ENCODE peak calls at places on chromosomes 12 and 14, in five cellular contexts. N is AML-193; L is stimulated activated CD4-positive, alpha-beta T cell treated with anti-CD3 and anti-CD28 coated beads, Interleukin-15, amount 100 ng/mL, for 1 hour; Y is kidney; R is iPS DF 6.9. S is an unnamed sample.
A peak's percentile ranks its signal among the peaks of the same experiment; 100 is the strongest.

GRCh38 chr14:100239840-100240724 is 1.1 kb downstream of the YY1 start:
- DNase-seq in N (peak; percentile 80), Y (peak; percentile 95), R (no peak), L (peak; percentile 74), S (peak; percentile 80)

GRCh38 chr12:123427036-123427769 is 9.3 kb downstream of the RILPL2 start:
- DNase-seq in R (no peak), N (no peak), Y (no peak), L (no peak), S (no peak)

GRCh38 chr12:116171549-116171948 is 105.9 kb downstream of the MED13L start:
- DNase-seq in L (no peak), R (no peak), N (no peak), Y (no peak), S (no peak)

GRCh38 chr12:112381421-112381897 is 772 bp downstream of the HECTD4 start:
- DNase-seq in Y (peak; percentile 75), R (no peak), L (no peak), N (no peak), S (peak; percentile 44)

GRCh38 chr12:46089414-46090162 is 99.2 kb upstream of the SCAF11 start:
- DNase-seq in N (no peak), Y (no peak), L (no peak), R (no peak), S (no peak)

GRCh38 chr12:57096099-57096572 is 7.2 kb downstream of the NAB2 start:
- DNase-seq in L (no peak), N (no peak), Y (peak; percentile 13), R (no peak), S (no peak)

GRCh38 chr14:64248689-64249088 is 45.5 kb downstream of the ESR2 start:
- DNase-seq in R (no peak), N (no peak), Y (no peak), L (no peak), S (no peak)

GRCh38 chr14:37844614-37845013 is 249.2 kb downstream of the TTC6 start:
- DNase-seq in R (no peak), N (no peak), L (no peak), Y (no peak), S (no peak)

GRCh38 chr12:29382251-29382650 is 1.3 kb upstream of the ERGIC2 start:
- DNase-seq in R (no peak), L (no peak), Y (no peak), N (no peak), S (no peak)

GRCh38 chr12:132308311-132309161 is 20.9 kb downstream of the GALNT9 start:
- DNase-seq in R (no peak), N (no peak), L (no peak), Y (peak; percentile 70), S (no peak)

GRCh38 chr12:54215990-54216579 is 27.3 kb upstream of the SMUG1 start:
- DNase-seq in R (no peak), N (no peak), Y (no peak), L (no peak), S (no peak)

GRCh38 chr14:39563361-39563760 is 131.1 kb upstream of the FBXO33 start:
- DNase-seq in L (no peak), R (no peak), N (no peak), Y (no peak), S (no peak)

GRCh38 chr14:36507847-36508417 is 12.1 kb downstream of the NKX2-1 start:
- DNase-seq in N (no peak), L (no peak), R (no peak), Y (no peak), S (no peak)

GRCh38 chr14:69573841-69574265 is 818 bp downstream of the CCDC177 start:
- DNase-seq in R (no peak), Y (no peak), N (no peak), L (no peak), S (no peak)

GRCh38 chr12:57766464-57767311 is at the start of gene CYP27B1:
- DNase-seq in L (no peak), R (no peak), N (no peak), Y (no peak), S (no peak)

GRCh38 chr12:101925935-101926334 is 48.6 kb downstream of the DRAM1 start:
- DNase-seq in N (peak; percentile 54), L (no peak), R (no peak), Y (no peak), S (no peak)

GRCh38 chr12:48813464-48814312 is 4.6 kb upstream of the CACNB3 start:
- DNase-seq in Y (no peak), L (no peak), N (peak; percentile 15), R (no peak), S (no peak)

GRCh38 chr12:4288296-4289019 is 14.9 kb downstream of the CCND2 start:
- DNase-seq in R (no peak), Y (no peak), N (no peak), L (no peak), S (no peak)

GRCh38 chr12:52280319-52280795 is 5.9 kb downstream of the KRT86 start:
- DNase-seq in R (no peak), N (no peak), Y (no peak), L (no peak), S (no peak)

GRCh38 chr14:72479471-72479931 is 414.4 kb downstream of the DPF3 start:
- DNase-seq in L (no peak), R (no peak), Y (no peak), N (no peak), S (no peak)

GRCh38 chr12:20549115-20549719 is 145.9 kb upstream of the SLCO1C1 start:
- DNase-seq in Y (no peak), L (no peak), R (peak; percentile 13), N (no peak), S (no peak)

GRCh38 chr12:102063066-102063465 is 1.3 kb upstream of the WASHC3 start:
- DNase-seq in R (no peak), N (no peak), L (no peak), Y (no peak), S (no peak)

GRCh38 chr12:25904442-25904841 is 54.0 kb upstream of the RASSF8 start:
- DNase-seq in L (no peak), N (no peak), Y (no peak), R (no peak), S (no peak)

GRCh38 chr14:32349322-32349721 is 20.2 kb downstream of the AKAP6 start:
- DNase-seq in N (no peak), R (no peak), L (no peak), Y (no peak), S (no peak)

GRCh38 chr12:119593578-119594398 is at the start of gene TMEM233:
- DNase-seq in L (no peak), Y (peak; percentile 68), N (no peak), R (no peak), S (no peak)

GRCh38 chr12:26678697-26679660 is 154.0 kb downstream of the ITPR2 start:
- DNase-seq in N (no peak), Y (no peak), L (no peak), R (peak; percentile 47), S (no peak)

GRCh38 chr14:34038358-34039057 is 87.6 kb upstream of the EGLN3 start:
- DNase-seq in R (no peak), L (no peak), Y (no peak), N (no peak), S (no peak)

GRCh38 chr14:92665699-92666110 is 82.7 kb downstream of the LGMN start:
- DNase-seq in Y (no peak), N (peak; percentile 79), R (no peak), L (no peak), S (no peak)

GRCh38 chr14:51644215-51644969 is 7.3 kb upstream of the FRMD6 start:
- DNase-seq in Y (no peak), L (no peak), R (no peak), N (no peak), S (no peak)

GRCh38 chr12:88207921-88208640 is 66.0 kb downstream of the TMTC3 start:
- DNase-seq in R (no peak), N (no peak), L (no peak), Y (no peak), S (no peak)

GRCh38 chr12:49974677-49975369 is 2.1 kb downstream of the AQP6 start:
- DNase-seq in Y (peak; percentile 43), L (no peak), R (no peak), N (no peak), S (no peak)

GRCh38 chr12:57809425-57809824 is 9.1 kb downstream of the AVIL start:
- DNase-seq in N (no peak), Y (no peak), R (no peak), L (no peak), S (no peak)

GRCh38 chr12:70399319-70399718 is 33.2 kb downstream of the KCNMB4 start:
- DNase-seq in N (no peak), R (no peak), Y (no peak), L (no peak), S (no peak)

GRCh38 chr12:52551466-52551865 is 1.5 kb downstream of the KRT71 start:
- DNase-seq in L (no peak), Y (no peak), R (no peak), N (no peak), S (no peak)